ENCODE peak calls at places on chromosome 19, in ten cellular contexts. S is aorta; K is left ventricle myocardium inferior; H is sciatic nerve; T is H9; O is activated naive CD4-positive, alpha-beta T cell treated with anti-CD3 and anti-CD28 coated beads for 36 hours; R is mucosa of descending colon; U is NCI-H1930; P is endothelial cell; D is EL. J is an unnamed sample.

GRCh38 chr19:16327911-16328823 is 3.5 kb downstream of the KLF2 start:
- DNase-seq in S (peak), K (peak), H (peak), T (no peak), O (peak), R (peak), U (no peak), P (no peak), D (peak), J (no peak)

GRCh38 chr19:4456566-4456842 is 1.1 kb downstream of the UBXN6 start:
- DNase-seq in S (no peak), K (no peak), H (no peak), T (peak), O (no peak), R (no peak), U (no peak), P (peak), D (peak), J (no peak)

GRCh38 chr19:46787331-46788100 is 878 bp downstream of the SLC1A5 start:
- DNase-seq in S (peak), K (peak), H (peak), T (peak), O (peak), R (peak), U (no peak), P (peak), D (peak), J (peak)

GRCh38 chr19:50710094-50710493 is 9.5 kb downstream of the SHANK1 start:
- DNase-seq in S (no peak), K (no peak), H (no peak), T (no peak), O (no peak), R (no peak), U (no peak), P (no peak), D (no peak), J (no peak)

GRCh38 chr19:33678796-33679195 is 57.0 kb downstream of the CHST8 start:
- DNase-seq in S (no peak), K (no peak), H (peak), T (no peak), O (no peak), R (no peak), U (no peak), P (no peak), D (no peak), J (no peak)

GRCh38 chr19:2479556-2480194 is 3.7 kb downstream of the GADD45B start:
- DNase-seq in S (no peak), K (no peak), H (no peak), T (no peak), O (no peak), R (no peak), U (no peak), P (no peak), D (no peak), J (no peak)

GRCh38 chr19:1172353-1173159 is 1.5 kb downstream of the SBNO2 start:
- DNase-seq in S (peak), K (no peak), H (peak), T (no peak), O (no peak), R (peak), U (no peak), P (peak), D (peak), J (peak)

GRCh38 chr19:3463959-3464796 is 16.1 kb downstream of the SMIM24 start:
- DNase-seq in S (no peak), K (no peak), H (no peak), T (no peak), O (no peak), R (no peak), U (no peak), P (no peak), D (no peak), J (peak)

GRCh38 chr19:18895828-18896341 is at the start of gene CERS1:
- DNase-seq in S (no peak), K (no peak), H (no peak), T (no peak), O (no peak), R (no peak), U (peak), P (peak), D (peak), J (peak)

GRCh38 chr19:3365447-3366103 is 808 bp upstream of the NFIC start:
- DNase-seq in S (peak), K (peak), H (peak), T (peak), O (no peak), R (peak), U (no peak), P (no peak), D (peak), J (no peak)

GRCh38 chr19:351976-352625 is 7.5 kb upstream of the MIER2 start:
- DNase-seq in S (peak), K (no peak), H (peak), T (no peak), O (no peak), R (no peak), U (no peak), P (no peak), D (no peak), J (no peak)

GRCh38 chr19:10105241-10106099 is 692 bp upstream of the PPAN start:
- DNase-seq in S (no peak), K (no peak), H (no peak), T (no peak), O (peak), R (no peak), U (no peak), P (no peak), D (no peak), J (no peak)

GRCh38 chr19:40592170-40592569 is 9.0 kb upstream of the LTBP4 start:
- DNase-seq in S (no peak), K (no peak), H (no peak), T (peak), O (no peak), R (no peak), U (no peak), P (no peak), D (peak), J (peak)

GRCh38 chr19:40724315-40724714 is 7.4 kb downstream of the ITPKC start:
- DNase-seq in S (no peak), K (no peak), H (no peak), T (no peak), O (peak), R (no peak), U (no peak), P (no peak), D (no peak), J (no peak)

GRCh38 chr19:38869160-38869835 is 8.8 kb downstream of the RINL start:
- DNase-seq in S (no peak), K (no peak), H (no peak), T (peak), O (peak), R (peak), U (no peak), P (no peak), D (no peak), J (no peak)

GRCh38 chr19:8484331-8484894 is 18.0 kb downstream of the PRAM1 start:
- DNase-seq in S (peak), K (peak), H (no peak), T (no peak), O (no peak), R (peak), U (no peak), P (no peak), D (no peak), J (no peak)

GRCh38 chr19:14686411-14686810 is 3.4 kb upstream of the ZNF333 start:
- DNase-seq in S (no peak), K (no peak), H (no peak), T (no peak), O (peak), R (no peak), U (peak), P (no peak), D (no peak), J (no peak)

GRCh38 chr19:33358408-33358807 is 15.1 kb upstream of the CEBPG start:
- DNase-seq in S (no peak), K (no peak), H (no peak), T (no peak), O (no peak), R (no peak), U (no peak), P (no peak), D (no peak), J (no peak)

GRCh38 chr19:55251296-55252081 is 7.3 kb downstream of the PPP6R1 start:
- DNase-seq in S (peak), K (no peak), H (no peak), T (no peak), O (peak), R (peak), U (no peak), P (no peak), D (peak), J (no peak)

GRCh38 chr19:16626796-16627193 is 1.2 kb downstream of the MED26 start:
- DNase-seq in S (no peak), K (no peak), H (no peak), T (no peak), O (peak), R (no peak), U (no peak), P (no peak), D (no peak), J (no peak)

GRCh38 chr19:411723-412355 is 2.9 kb upstream of the C2CD4C start:
- DNase-seq in S (peak), K (no peak), H (no peak), T (no peak), O (no peak), R (no peak), U (no peak), P (no peak), D (no peak), J (no peak)

GRCh38 chr19:47767349-47767748 is 11.2 kb upstream of the SELENOW start:
- DNase-seq in S (no peak), K (no peak), H (no peak), T (no peak), O (no peak), R (no peak), U (no peak), P (no peak), D (no peak), J (no peak)

GRCh38 chr19:45526143-45526542 is 18.9 kb downstream of the VASP start:
- DNase-seq in S (no peak), K (peak), H (peak), T (peak), O (no peak), R (peak), U (peak), P (peak), D (peak), J (peak)

GRCh38 chr19:16764793-16765433 is 45.3 kb downstream of the NWD1 start:
- DNase-seq in S (no peak), K (no peak), H (no peak), T (no peak), O (no peak), R (no peak), U (no peak), P (no peak), D (no peak), J (no peak)

GRCh38 chr19:2043269-2043641 is 7.8 kb downstream of the MKNK2 start:
- DNase-seq in S (peak), K (no peak), H (peak), T (no peak), O (no peak), R (peak), U (no peak), P (no peak), D (no peak), J (no peak)

GRCh38 chr19:13825489-13826475 is 30.5 kb downstream of the ZSWIM4 start:
- DNase-seq in S (no peak), K (no peak), H (peak), T (peak), O (no peak), R (peak), U (no peak), P (no peak), D (no peak), J (peak)

GRCh38 chr19:5225486-5226345 is 114.9 kb downstream of the PTPRS start:
- DNase-seq in S (no peak), K (no peak), H (no peak), T (peak), O (peak), R (no peak), U (no peak), P (peak), D (no peak), J (peak)

GRCh38 chr19:35717665-35718344 is at the start of gene KMT2B:
- DNase-seq in S (no peak), K (no peak), H (no peak), T (peak), O (no peak), R (peak), U (peak), P (no peak), D (peak), J (peak)

GRCh38 chr19:5083547-5083965 is 114.6 kb downstream of the KDM4B start:
- DNase-seq in S (peak), K (peak), H (peak), T (no peak), O (no peak), R (no peak), U (no peak), P (no peak), D (no peak), J (no peak)

GRCh38 chr19:33508941-33509614 is 12.5 kb downstream of the PEPD start:
- DNase-seq in S (no peak), K (no peak), H (no peak), T (no peak), O (no peak), R (no peak), U (no peak), P (no peak), D (peak), J (no peak)

GRCh38 chr19:49473868-49474544 is at the start of gene FLT3LG:
- DNase-seq in S (peak), K (peak), H (peak), T (peak), O (peak), R (peak), U (peak), P (peak), D (peak), J (peak)

GRCh38 chr19:42095814-42096230 is 19.9 kb downstream of the ZNF574 start:
- DNase-seq in S (no peak), K (no peak), H (no peak), T (peak), O (no peak), R (no peak), U (no peak), P (peak), D (no peak), J (peak)

J was measured in iPS-NIHi11.